ENCODE peak calls at places on chromosomes 6 and 20, in ten cellular contexts. One of them, this sample, is unnamed.

GRCh38 chr6:3385660-3386151 is 71.1 kb downstream of the SLC22A23 start:
- DNase-seq in GM23338: no peak
- DNase-seq in BE2C: no peak
- DNase-seq in IMR-90: no peak
- DNase-seq in Peyer's patch: no peak
- DNase-seq in foreskin fibroblast: no peak
- DNase-seq in fibroblast of pulmonary artery: peak; percentile 46
- DNase-seq in CD4-positive, CD25-positive, alpha-beta regulatory T cell: no peak
- DNase-seq in right lobe of liver: peak; percentile 57
- DNase-seq in colonic mucosa: no peak
- DNase-seq in this sample: no peak

GRCh38 chr6:89966250-89966588 is 72.0 kb downstream of the GJA10 start:
- DNase-seq in GM23338: no peak
- DNase-seq in BE2C: no peak
- DNase-seq in IMR-90: peak; percentile 10
- DNase-seq in Peyer's patch: no peak
- DNase-seq in foreskin fibroblast: peak; percentile 53
- DNase-seq in fibroblast of pulmonary artery: no peak
- DNase-seq in CD4-positive, CD25-positive, alpha-beta regulatory T cell: no peak
- DNase-seq in right lobe of liver: no peak
- DNase-seq in colonic mucosa: no peak
- DNase-seq in this sample: no peak

GRCh38 chr6:150177260-150178246 is 34.7 kb downstream of the PPP1R14C start:
- DNase-seq in GM23338: no peak
- DNase-seq in BE2C: no peak
- DNase-seq in IMR-90: peak; percentile 9
- DNase-seq in Peyer's patch: peak; percentile 67
- DNase-seq in foreskin fibroblast: no peak
- DNase-seq in fibroblast of pulmonary artery: no peak
- DNase-seq in CD4-positive, CD25-positive, alpha-beta regulatory T cell: no peak
- DNase-seq in right lobe of liver: no peak
- DNase-seq in colonic mucosa: peak; percentile 65
- DNase-seq in this sample: no peak

GRCh38 chr6:73078333-73078732 is 147.0 kb downstream of the KHDC1L start:
- DNase-seq in GM23338: no peak
- DNase-seq in BE2C: no peak
- DNase-seq in IMR-90: no peak
- DNase-seq in Peyer's patch: no peak
- DNase-seq in foreskin fibroblast: no peak
- DNase-seq in fibroblast of pulmonary artery: no peak
- DNase-seq in CD4-positive, CD25-positive, alpha-beta regulatory T cell: no peak
- DNase-seq in right lobe of liver: no peak
- DNase-seq in colonic mucosa: no peak
- DNase-seq in this sample: no peak

GRCh38 chr6:17719323-17720041 is 12.8 kb upstream of the NUP153 start:
- DNase-seq in GM23338: no peak
- DNase-seq in BE2C: no peak
- DNase-seq in IMR-90: no peak
- DNase-seq in Peyer's patch: no peak
- DNase-seq in foreskin fibroblast: no peak
- DNase-seq in fibroblast of pulmonary artery: no peak
- DNase-seq in CD4-positive, CD25-positive, alpha-beta regulatory T cell: no peak
- DNase-seq in right lobe of liver: no peak
- DNase-seq in colonic mucosa: no peak
- DNase-seq in this sample: no peak

GRCh38 chr6:70411542-70411941 is 1.8 kb upstream of the FAM135A start:
- DNase-seq in GM23338: no peak
- DNase-seq in BE2C: no peak
- DNase-seq in IMR-90: no peak
- DNase-seq in Peyer's patch: no peak
- DNase-seq in foreskin fibroblast: no peak
- DNase-seq in fibroblast of pulmonary artery: no peak
- DNase-seq in CD4-positive, CD25-positive, alpha-beta regulatory T cell: no peak
- DNase-seq in right lobe of liver: no peak
- DNase-seq in colonic mucosa: peak; percentile 37
- DNase-seq in this sample: no peak

GRCh38 chr20:36815454-36816091 is 42.0 kb upstream of the DSN1 start:
- DNase-seq in GM23338: peak; percentile 60
- DNase-seq in BE2C: no peak
- DNase-seq in IMR-90: no peak
- DNase-seq in Peyer's patch: no peak
- DNase-seq in foreskin fibroblast: no peak
- DNase-seq in fibroblast of pulmonary artery: no peak
- DNase-seq in CD4-positive, CD25-positive, alpha-beta regulatory T cell: no peak
- DNase-seq in right lobe of liver: no peak
- DNase-seq in colonic mucosa: no peak
- DNase-seq in this sample: no peak

GRCh38 chr6:138086573-138087196 is 20.5 kb downstream of the PERP start:
- DNase-seq in GM23338: peak; percentile 72
- DNase-seq in BE2C: no peak
- DNase-seq in IMR-90: peak; percentile 83
- DNase-seq in Peyer's patch: no peak
- DNase-seq in foreskin fibroblast: peak; percentile 34
- DNase-seq in fibroblast of pulmonary artery: no peak
- DNase-seq in CD4-positive, CD25-positive, alpha-beta regulatory T cell: no peak
- DNase-seq in right lobe of liver: no peak
- DNase-seq in colonic mucosa: no peak
- DNase-seq in this sample: no peak

GRCh38 chr20:47276856-47277541 is 79.5 kb downstream of the ZMYND8 start:
- DNase-seq in GM23338: no peak
- DNase-seq in BE2C: no peak
- DNase-seq in IMR-90: peak; percentile 84
- DNase-seq in Peyer's patch: no peak
- DNase-seq in foreskin fibroblast: peak; percentile 85
- DNase-seq in fibroblast of pulmonary artery: peak; percentile 69
- DNase-seq in CD4-positive, CD25-positive, alpha-beta regulatory T cell: no peak
- DNase-seq in right lobe of liver: no peak
- DNase-seq in colonic mucosa: peak; percentile 25
- DNase-seq in this sample: no peak

GRCh38 chr20:56540415-56540814 is 7.4 kb downstream of the FAM209B start:
- DNase-seq in GM23338: no peak
- DNase-seq in BE2C: no peak
- DNase-seq in IMR-90: peak; percentile 24
- DNase-seq in Peyer's patch: no peak
- DNase-seq in foreskin fibroblast: peak; percentile 21
- DNase-seq in fibroblast of pulmonary artery: peak; percentile 3
- DNase-seq in CD4-positive, CD25-positive, alpha-beta regulatory T cell: no peak
- DNase-seq in right lobe of liver: no peak
- DNase-seq in colonic mucosa: no peak
- DNase-seq in this sample: no peak

GRCh38 chr6:69181964-69182363 is 546.9 kb downstream of the ADGRB3 start:
- DNase-seq in GM23338: no peak
- DNase-seq in BE2C: no peak
- DNase-seq in IMR-90: no peak
- DNase-seq in Peyer's patch: no peak
- DNase-seq in foreskin fibroblast: no peak
- DNase-seq in fibroblast of pulmonary artery: no peak
- DNase-seq in CD4-positive, CD25-positive, alpha-beta regulatory T cell: no peak
- DNase-seq in right lobe of liver: no peak
- DNase-seq in colonic mucosa: no peak
- DNase-seq in this sample: no peak

GRCh38 chr6:143127941-143128340 is 67.3 kb downstream of the AIG1 start:
- DNase-seq in GM23338: no peak
- DNase-seq in BE2C: no peak
- DNase-seq in IMR-90: no peak
- DNase-seq in Peyer's patch: no peak
- DNase-seq in foreskin fibroblast: no peak
- DNase-seq in fibroblast of pulmonary artery: no peak
- DNase-seq in CD4-positive, CD25-positive, alpha-beta regulatory T cell: no peak
- DNase-seq in right lobe of liver: no peak
- DNase-seq in colonic mucosa: no peak
- DNase-seq in this sample: no peak

GRCh38 chr6:89956182-89956581 is 61.9 kb downstream of the GJA10 start:
- DNase-seq in GM23338: no peak
- DNase-seq in BE2C: no peak
- DNase-seq in IMR-90: no peak
- DNase-seq in Peyer's patch: no peak
- DNase-seq in foreskin fibroblast: no peak
- DNase-seq in fibroblast of pulmonary artery: no peak
- DNase-seq in CD4-positive, CD25-positive, alpha-beta regulatory T cell: no peak
- DNase-seq in right lobe of liver: no peak
- DNase-seq in colonic mucosa: no peak
- DNase-seq in this sample: no peak

GRCh38 chr6:79993911-79994309 is 10.5 kb upstream of the TTK start:
- DNase-seq in GM23338: peak; percentile 17
- DNase-seq in BE2C: no peak
- DNase-seq in IMR-90: no peak
- DNase-seq in Peyer's patch: no peak
- DNase-seq in foreskin fibroblast: no peak
- DNase-seq in fibroblast of pulmonary artery: no peak
- DNase-seq in CD4-positive, CD25-positive, alpha-beta regulatory T cell: no peak
- DNase-seq in right lobe of liver: no peak
- DNase-seq in colonic mucosa: no peak
- DNase-seq in this sample: no peak

DNA sequence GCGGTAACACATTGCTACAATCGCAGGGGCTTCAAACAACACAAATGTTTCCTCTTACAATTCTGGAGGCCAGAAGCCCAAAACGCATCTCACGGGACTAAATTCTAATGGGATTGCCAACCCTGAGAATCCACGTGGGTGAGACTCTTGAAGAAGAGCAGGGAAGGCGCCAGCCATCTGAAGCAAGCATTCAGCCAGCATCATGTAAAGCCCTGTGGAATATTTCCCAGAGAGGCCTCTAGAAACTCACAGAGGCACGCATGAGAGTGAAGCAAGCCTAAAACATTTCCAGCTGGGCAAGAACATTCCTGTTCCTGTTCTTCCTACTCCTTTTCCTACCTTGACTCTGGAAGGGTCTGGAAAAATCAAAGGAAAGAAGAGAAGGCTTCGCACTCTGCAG is 19.6 kb upstream of the FNDC1 start:
- DNase-seq in GM23338: no peak
- DNase-seq in BE2C: no peak
- DNase-seq in IMR-90: no peak
- DNase-seq in Peyer's patch: no peak
- DNase-seq in foreskin fibroblast: peak; percentile 43
- DNase-seq in fibroblast of pulmonary artery: no peak
- DNase-seq in CD4-positive, CD25-positive, alpha-beta regulatory T cell: no peak
- DNase-seq in right lobe of liver: no peak
- DNase-seq in colonic mucosa: no peak
- DNase-seq in this sample: no peak
- H3K4me3 ChIP-seq in GM23338: no peak overlapping the region
- H3K4me3 ChIP-seq in BE2C: no peak overlapping the region
- H3K4me3 ChIP-seq in IMR-90: no peak overlapping the region
- H3K4me3 ChIP-seq in Peyer's patch: no peak overlapping the region
- H3K4me3 ChIP-seq in foreskin fibroblast: no peak overlapping the region
- H3K4me3 ChIP-seq in fibroblast of pulmonary artery: no peak overlapping the region
- H3K4me3 ChIP-seq in CD4-positive, CD25-positive, alpha-beta regulatory T cell: no peak overlapping the region
- H3K4me3 ChIP-seq in right lobe of liver: no peak overlapping the region
- H3K4me3 ChIP-seq in colonic mucosa: no peak overlapping the region
- H3K4me3 ChIP-seq in this sample: no peak overlapping the region

DNA sequence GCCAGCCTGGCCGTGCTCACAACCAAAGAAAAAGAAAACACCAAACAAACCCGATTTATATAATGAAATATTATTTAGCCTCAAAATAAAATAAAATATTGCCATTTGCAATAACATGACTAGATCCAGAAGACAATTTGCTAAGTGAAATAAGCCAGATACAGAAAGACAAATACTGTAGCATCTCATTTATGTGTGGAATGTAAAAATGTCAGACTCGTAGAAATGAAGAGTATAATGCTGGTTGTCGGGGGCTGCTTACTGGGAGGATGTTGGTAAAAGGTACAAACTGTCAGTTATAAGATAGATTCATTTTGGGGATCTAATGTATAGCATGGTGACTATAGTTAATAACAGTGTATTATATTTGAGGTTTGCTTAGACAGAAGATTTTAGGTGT is 269.7 kb downstream of the THBS2 start:
- DNase-seq in GM23338: no peak
- DNase-seq in BE2C: no peak
- DNase-seq in IMR-90: no peak
- DNase-seq in Peyer's patch: no peak
- DNase-seq in foreskin fibroblast: no peak
- DNase-seq in fibroblast of pulmonary artery: no peak
- DNase-seq in CD4-positive, CD25-positive, alpha-beta regulatory T cell: no peak
- DNase-seq in right lobe of liver: no peak
- DNase-seq in colonic mucosa: no peak
- DNase-seq in this sample: no peak
- H3K4me3 ChIP-seq in GM23338: no peak overlapping the region
- H3K4me3 ChIP-seq in BE2C: no peak overlapping the region
- H3K4me3 ChIP-seq in IMR-90: no peak overlapping the region
- H3K4me3 ChIP-seq in Peyer's patch: no peak overlapping the region
- H3K4me3 ChIP-seq in foreskin fibroblast: no peak overlapping the region
- H3K4me3 ChIP-seq in fibroblast of pulmonary artery: no peak overlapping the region
- H3K4me3 ChIP-seq in CD4-positive, CD25-positive, alpha-beta regulatory T cell: no peak overlapping the region
- H3K4me3 ChIP-seq in right lobe of liver: no peak overlapping the region
- H3K4me3 ChIP-seq in colonic mucosa: no peak overlapping the region
- H3K4me3 ChIP-seq in this sample: no peak overlapping the region

DNA sequence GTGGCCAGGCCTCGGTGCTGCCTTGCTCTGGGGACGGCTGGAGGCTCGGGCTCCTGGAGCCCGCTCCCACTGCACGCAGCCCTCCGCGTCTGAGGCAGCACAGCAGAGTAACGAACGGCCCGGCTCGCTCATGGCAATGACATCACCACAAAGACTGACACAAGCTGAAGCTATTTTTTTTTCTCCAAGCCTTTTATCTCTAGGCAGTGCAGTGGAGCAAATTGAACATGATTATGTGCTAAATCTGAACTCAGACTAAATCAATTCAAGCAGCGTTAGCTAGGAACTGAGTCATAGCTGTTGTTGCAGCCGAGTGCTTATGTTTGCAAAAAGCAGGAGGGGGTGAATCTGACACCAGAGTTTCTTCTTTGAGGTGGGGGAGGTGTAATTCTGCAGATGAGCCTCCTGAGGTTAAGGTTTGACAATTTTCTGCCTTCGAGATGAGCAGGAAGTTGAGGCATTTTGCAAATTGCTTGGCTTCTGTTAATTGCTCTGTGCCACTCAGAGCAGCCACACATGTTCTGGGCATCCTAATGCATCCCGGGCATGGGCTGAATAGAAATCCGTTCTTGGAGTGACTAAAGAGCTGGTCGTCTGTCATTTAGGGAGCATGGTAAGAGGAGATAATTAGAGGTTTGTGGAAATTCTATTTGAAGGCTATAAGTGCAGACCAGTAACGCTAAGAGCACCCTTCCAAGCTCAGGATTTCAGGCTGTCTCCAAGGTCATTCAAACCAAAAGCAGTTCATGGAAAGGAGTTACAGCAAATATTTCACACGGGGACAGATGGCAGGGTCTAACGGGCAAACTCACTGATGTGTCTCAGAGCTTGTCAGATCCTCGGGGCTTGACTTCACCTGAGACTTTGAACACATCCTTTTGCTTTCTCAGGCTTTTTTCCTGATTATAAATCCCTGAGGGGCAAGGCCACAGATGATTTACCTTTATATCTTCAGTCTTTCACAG is 155.1 kb upstream of the ENPP5 start:
- DNase-seq in GM23338: peak; percentile 36
- DNase-seq in BE2C: peak; percentile 5
- DNase-seq in IMR-90: peak; percentile 28
- DNase-seq in Peyer's patch: no peak
- DNase-seq in foreskin fibroblast: peak; percentile 76
- DNase-seq in fibroblast of pulmonary artery: peak; percentile 21
- DNase-seq in CD4-positive, CD25-positive, alpha-beta regulatory T cell: no peak
- DNase-seq in right lobe of liver: no peak
- DNase-seq in colonic mucosa: no peak
- DNase-seq in this sample: peak; percentile 62
- H3K4me3 ChIP-seq in GM23338: peak overlapping the region; percentile 34
- H3K4me3 ChIP-seq in BE2C: no peak overlapping the region
- H3K4me3 ChIP-seq in IMR-90: no peak overlapping the region
- H3K4me3 ChIP-seq in Peyer's patch: no peak overlapping the region
- H3K4me3 ChIP-seq in foreskin fibroblast: peak overlapping the region; percentile 70
- H3K4me3 ChIP-seq in fibroblast of pulmonary artery: no peak overlapping the region
- H3K4me3 ChIP-seq in CD4-positive, CD25-positive, alpha-beta regulatory T cell: no peak overlapping the region
- H3K4me3 ChIP-seq in right lobe of liver: no peak overlapping the region
- H3K4me3 ChIP-seq in colonic mucosa: no peak overlapping the region
- H3K4me3 ChIP-seq in this sample: peak overlapping the region; percentile 17

GRCh38 chr20:49981218-49982071 is 1.3 kb upstream of the SNAI1 start:
- DNase-seq in GM23338: no peak
- DNase-seq in BE2C: no peak
- DNase-seq in IMR-90: no peak
- DNase-seq in Peyer's patch: no peak
- DNase-seq in foreskin fibroblast: no peak
- DNase-seq in fibroblast of pulmonary artery: no peak
- DNase-seq in CD4-positive, CD25-positive, alpha-beta regulatory T cell: no peak
- DNase-seq in right lobe of liver: no peak
- DNase-seq in colonic mucosa: no peak
- DNase-seq in this sample: no peak
- H3K4me3 ChIP-seq in GM23338: peak overlapping the region; percentile 90
- H3K4me3 ChIP-seq in BE2C: no peak overlapping the region
- H3K4me3 ChIP-seq in IMR-90: no peak overlapping the region
- H3K4me3 ChIP-seq in Peyer's patch: no peak overlapping the region
- H3K4me3 ChIP-seq in foreskin fibroblast: no peak overlapping the region
- H3K4me3 ChIP-seq in fibroblast of pulmonary artery: no peak overlapping the region
- H3K4me3 ChIP-seq in CD4-positive, CD25-positive, alpha-beta regulatory T cell: no peak overlapping the region
- H3K4me3 ChIP-seq in right lobe of liver: no peak overlapping the region
- H3K4me3 ChIP-seq in colonic mucosa: no peak overlapping the region
- H3K4me3 ChIP-seq in this sample: no peak overlapping the region